ENCODE peak calls at places on chromosomes 16 and 17, in five cellular contexts. B is endothelial cell, W is NCI-H1436, U is mucosa of gallbladder, E is iPS-NIHi11. R is an unnamed sample.

GRCh38 chr16:89562027-89562599 is 1.6 kb downstream of the RPL13 start:
- DNase-seq in E (no peak), B (no peak), U (no peak), W (no peak), R (no peak)

GRCh38 chr16:85238233-85238647 is 126.0 kb upstream of the CIBAR2 start:
- DNase-seq in U (peak), E (peak), B (peak), W (no peak), R (no peak)

GRCh38 chr17:12620200-12620720 is 45.4 kb upstream of the MYOCD start:
- DNase-seq in E (no peak), W (no peak), B (no peak), U (no peak), R (no peak)

GRCh38 chr17:81120149-81120484 is 45.2 kb upstream of the PVALEF start:
- DNase-seq in B (no peak), U (no peak), E (no peak), W (no peak), R (no peak)

GRCh38 chr17:40417258-40417608 is 463 bp downstream of the TOP2A start:
- DNase-seq in U (no peak), W (no peak), E (peak), B (peak), R (peak)

GRCh38 chr16:47779201-47780016 is 318.3 kb downstream of the PHKB start:
- DNase-seq in W (no peak), B (no peak), E (no peak), U (peak), R (no peak)

GRCh38 chr17:81901167-81902022 is 643 bp upstream of the NPB start:
- DNase-seq in B (no peak), W (no peak), U (no peak), E (no peak), R (no peak)

GRCh38 chr17:39001703-39002637 is 34.8 kb upstream of the FBXO47 start:
- DNase-seq in B (no peak), W (no peak), U (peak), E (peak), R (no peak)

GRCh38 chr17:10617120-10617505 is 40.0 kb downstream of the MYH3 start:
- DNase-seq in U (no peak), W (no peak), E (no peak), B (no peak), R (no peak)

GRCh38 chr17:18070861-18071340 is 16.8 kb upstream of the DRG2 start:
- DNase-seq in U (no peak), W (no peak), B (no peak), E (peak), R (no peak)

GRCh38 chr16:20814761-20815160 is 8.4 kb downstream of the REXO5 start:
- DNase-seq in E (no peak), B (no peak), W (no peak), U (no peak), R (no peak)

GRCh38 chr17:56678249-56679144 is 85.0 kb downstream of the NOG start:
- DNase-seq in U (no peak), B (no peak), W (no peak), E (peak), R (no peak)

GRCh38 chr16:2458887-2459646 is 842 bp upstream of the TEDC2 start:
- DNase-seq in B (no peak), W (peak), E (no peak), U (no peak), R (no peak)

GRCh38 chr17:45235071-45236001 is 13.7 kb downstream of the FMNL1 start:
- DNase-seq in W (peak), B (peak), E (peak), U (peak), R (peak)

GRCh38 chr17:39926588-39927100 is 757 bp downstream of the ORMDL3 start:
- DNase-seq in B (peak), E (peak), U (no peak), W (no peak), R (no peak)

GRCh38 chr17:81842725-81843504 is 8.1 kb upstream of the PPP1R27 start:
- DNase-seq in B (no peak), W (no peak), E (no peak), U (no peak), R (no peak)

GRCh38 chr16:88570691-88571092 is 489 bp downstream of the ZC3H18 start:
- DNase-seq in W (no peak), U (no peak), B (peak), E (no peak), R (no peak)

GRCh38 chr16:1378804-1379053 is 27.0 kb downstream of the GNPTG start:
- DNase-seq in B (no peak), W (no peak), E (no peak), U (no peak), R (no peak)

GRCh38 chr16:74774223-74775139 is at the start of gene FA2H:
- DNase-seq in E (peak), B (peak), W (peak), U (peak), R (peak)

GRCh38 chr16:14193316-14193871 is 122.3 kb downstream of the MRTFB start:
- DNase-seq in W (no peak), B (no peak), U (no peak), E (no peak), R (peak)

GRCh38 chr16:83651871-83652270 is 155.9 kb upstream of the HSBP1 start:
- DNase-seq in B (no peak), E (no peak), W (peak), U (no peak), R (no peak)

GRCh38 chr17:41491476-41491875 is 1.8 kb upstream of the KRT36 start:
- DNase-seq in B (no peak), U (no peak), W (no peak), E (no peak), R (no peak)

GRCh38 chr17:35743911-35744328 is 9.1 kb downstream of the GAS2L2 start:
- DNase-seq in E (peak), B (peak), U (peak), W (no peak), R (no peak)

GRCh38 chr17:18318771-18319450 is 3.8 kb downstream of the SMCR8 start:
- DNase-seq in E (no peak), B (no peak), U (no peak), W (no peak), R (no peak)

GRCh38 chr16:11916524-11917285 is 949 bp upstream of the GSPT1 start:
- DNase-seq in W (no peak), B (no peak), E (no peak), U (no peak), R (peak)

GRCh38 chr16:85104147-85104546 is 8.1 kb downstream of the CIBAR2 start:
- DNase-seq in W (no peak), E (no peak), U (no peak), B (no peak), R (no peak)

GRCh38 chr17:205176-205538 is 23.7 kb upstream of the DOC2B start:
- DNase-seq in W (no peak), B (no peak), U (no peak), E (no peak), R (no peak)

GRCh38 chr17:39745335-39746144 is 7.8 kb downstream of the GRB7 start:
- DNase-seq in W (no peak), B (no peak), E (no peak), U (no peak), R (no peak)

GRCh38 chr17:57918017-57918895 is 37.0 kb downstream of the CUEDC1 start:
- DNase-seq in B (no peak), U (no peak), W (no peak), E (no peak), R (no peak)

R was measured in NCI-H774.